ENCODE peak calls at places on chromosomes 13 and 19, in six cellular contexts. One of them, this sample, is unnamed.

GRCh38 chr19:33676999-33677665 is 55.4 kb downstream of the CHST8 start:
- DNase-seq in mucosa of descending colon: no peak
- DNase-seq in GM12865: no peak
- DNase-seq in brain microvascular endothelial cell: no peak
- DNase-seq in astrocyte: no peak
- DNase-seq in AG09309: no peak
- DNase-seq in this sample: no peak

GRCh38 chr13:72149701-72150100 is 282.7 kb upstream of the DACH1 start:
- DNase-seq in GM12865: no peak
- DNase-seq in astrocyte: no peak
- DNase-seq in mucosa of descending colon: no peak
- DNase-seq in brain microvascular endothelial cell: no peak
- DNase-seq in AG09309: no peak
- DNase-seq in this sample: no peak

GRCh38 chr13:107900775-107901174 is 314.6 kb downstream of the LIG4 start:
- DNase-seq in AG09309: no peak
- DNase-seq in brain microvascular endothelial cell: peak
- DNase-seq in GM12865: no peak
- DNase-seq in astrocyte: peak
- DNase-seq in mucosa of descending colon: no peak
- DNase-seq in this sample: no peak

GRCh38 chr19:7658219-7658686 is 10.6 kb upstream of the RETN start:
- DNase-seq in brain microvascular endothelial cell: no peak
- DNase-seq in astrocyte: no peak
- DNase-seq in AG09309: no peak
- DNase-seq in GM12865: peak
- DNase-seq in mucosa of descending colon: no peak
- DNase-seq in this sample: no peak

GRCh38 chr13:38970380-38971051 is 20.1 kb downstream of the STOML3 start:
- DNase-seq in brain microvascular endothelial cell: no peak
- DNase-seq in GM12865: no peak
- DNase-seq in astrocyte: no peak
- DNase-seq in AG09309: no peak
- DNase-seq in mucosa of descending colon: no peak
- DNase-seq in this sample: no peak

GRCh38 chr13:94416454-94417080 is 62.9 kb downstream of the DCT start:
- DNase-seq in mucosa of descending colon: no peak
- DNase-seq in astrocyte: peak
- DNase-seq in GM12865: peak
- DNase-seq in AG09309: no peak
- DNase-seq in brain microvascular endothelial cell: peak
- DNase-seq in this sample: peak

GRCh38 chr19:50427997-50428425 is 4.7 kb upstream of the MYBPC2 start:
- DNase-seq in astrocyte: peak
- DNase-seq in brain microvascular endothelial cell: peak
- DNase-seq in mucosa of descending colon: peak
- DNase-seq in AG09309: no peak
- DNase-seq in GM12865: peak
- DNase-seq in this sample: peak

GRCh38 chr19:13208964-13209796 is 59.0 kb downstream of the IER2 start:
- DNase-seq in brain microvascular endothelial cell: no peak
- DNase-seq in AG09309: no peak
- DNase-seq in astrocyte: no peak
- DNase-seq in GM12865: peak
- DNase-seq in mucosa of descending colon: no peak
- DNase-seq in this sample: no peak

GRCh38 chr19:40799558-40800338 is 757 bp downstream of the EGLN2 start:
- DNase-seq in GM12865: peak
- DNase-seq in mucosa of descending colon: peak
- DNase-seq in AG09309: no peak
- DNase-seq in brain microvascular endothelial cell: no peak
- DNase-seq in astrocyte: no peak
- DNase-seq in this sample: no peak

GRCh38 chr19:52778811-52779210 is 7.8 kb downstream of the ZNF600 start:
- DNase-seq in mucosa of descending colon: no peak
- DNase-seq in GM12865: peak
- DNase-seq in astrocyte: no peak
- DNase-seq in brain microvascular endothelial cell: peak
- DNase-seq in AG09309: no peak
- DNase-seq in this sample: no peak

GRCh38 chr13:74770361-74770760 is 636.2 kb upstream of the KLF12 start:
- DNase-seq in brain microvascular endothelial cell: peak
- DNase-seq in GM12865: no peak
- DNase-seq in AG09309: peak
- DNase-seq in astrocyte: peak
- DNase-seq in mucosa of descending colon: no peak
- DNase-seq in this sample: peak

GRCh38 chr13:73828811-73829210 is 305.4 kb downstream of the KLF12 start:
- DNase-seq in astrocyte: no peak
- DNase-seq in mucosa of descending colon: no peak
- DNase-seq in GM12865: no peak
- DNase-seq in brain microvascular endothelial cell: no peak
- DNase-seq in AG09309: no peak
- DNase-seq in this sample: no peak

GRCh38 chr19:30667227-30667626 is 295.0 kb downstream of the ZNF536 start:
- DNase-seq in GM12865: no peak
- DNase-seq in astrocyte: no peak
- DNase-seq in brain microvascular endothelial cell: no peak
- DNase-seq in mucosa of descending colon: no peak
- DNase-seq in AG09309: no peak
- DNase-seq in this sample: no peak

GRCh38 chr13:26460652-26461051 is 96.8 kb upstream of the WASF3 start:
- DNase-seq in brain microvascular endothelial cell: peak
- DNase-seq in AG09309: no peak
- DNase-seq in GM12865: no peak
- DNase-seq in mucosa of descending colon: peak
- DNase-seq in astrocyte: no peak
- DNase-seq in this sample: no peak

GRCh38 chr13:62320129-62320724 is 904.6 kb upstream of the PCDH20 start:
- DNase-seq in mucosa of descending colon: no peak
- DNase-seq in astrocyte: peak
- DNase-seq in GM12865: peak
- DNase-seq in AG09309: no peak
- DNase-seq in brain microvascular endothelial cell: peak
- DNase-seq in this sample: peak

GRCh38 chr13:32381539-32381938 is 46.4 kb downstream of the N4BP2L1 start:
- DNase-seq in astrocyte: peak
- DNase-seq in GM12865: peak
- DNase-seq in AG09309: no peak
- DNase-seq in brain microvascular endothelial cell: peak
- DNase-seq in mucosa of descending colon: peak
- DNase-seq in this sample: no peak

GRCh38 chr19:15155296-15155695 is 45.5 kb downstream of the NOTCH3 start:
- DNase-seq in brain microvascular endothelial cell: no peak
- DNase-seq in astrocyte: no peak
- DNase-seq in GM12865: no peak
- DNase-seq in mucosa of descending colon: no peak
- DNase-seq in AG09309: no peak
- DNase-seq in this sample: no peak

GRCh38 chr13:98315466-98315865 is 138.4 kb upstream of the RNF113B start:
- DNase-seq in astrocyte: peak
- DNase-seq in AG09309: no peak
- DNase-seq in GM12865: no peak
- DNase-seq in brain microvascular endothelial cell: peak
- DNase-seq in mucosa of descending colon: no peak
- DNase-seq in this sample: no peak

GRCh38 chr19:7488736-7489353 is at the start of gene PEX11G:
- DNase-seq in AG09309: no peak
- DNase-seq in GM12865: peak
- DNase-seq in astrocyte: peak
- DNase-seq in mucosa of descending colon: peak
- DNase-seq in brain microvascular endothelial cell: peak
- DNase-seq in this sample: peak

GRCh38 chr13:45074721-45075120 is 45.6 kb upstream of the GTF2F2 start:
- DNase-seq in mucosa of descending colon: no peak
- DNase-seq in AG09309: no peak
- DNase-seq in astrocyte: no peak
- DNase-seq in GM12865: no peak
- DNase-seq in brain microvascular endothelial cell: no peak
- DNase-seq in this sample: no peak

GRCh38 chr19:1214299-1214861 is 8.8 kb downstream of the STK11 start:
- DNase-seq in mucosa of descending colon: no peak
- DNase-seq in GM12865: no peak
- DNase-seq in brain microvascular endothelial cell: no peak
- DNase-seq in AG09309: no peak
- DNase-seq in astrocyte: no peak
- DNase-seq in this sample: no peak

GRCh38 chr13:29654807-29655547 is 59.5 kb upstream of the SLC7A1 start:
- DNase-seq in AG09309: peak
- DNase-seq in GM12865: no peak
- DNase-seq in brain microvascular endothelial cell: peak
- DNase-seq in mucosa of descending colon: no peak
- DNase-seq in astrocyte: peak
- DNase-seq in this sample: no peak

GRCh38 chr13:36163809-36164308 is 32.7 kb upstream of the DCLK1 start:
- DNase-seq in GM12865: no peak
- DNase-seq in brain microvascular endothelial cell: peak
- DNase-seq in AG09309: peak
- DNase-seq in mucosa of descending colon: peak
- DNase-seq in astrocyte: peak
- DNase-seq in this sample: peak

GRCh38 chr13:93628136-93628535 is 401.5 kb downstream of the GPC6 start:
- DNase-seq in mucosa of descending colon: no peak
- DNase-seq in brain microvascular endothelial cell: no peak
- DNase-seq in GM12865: no peak
- DNase-seq in astrocyte: no peak
- DNase-seq in AG09309: no peak
- DNase-seq in this sample: no peak

GRCh38 chr19:32165176-32165575 is 180.2 kb upstream of the ZNF507 start:
- DNase-seq in astrocyte: no peak
- DNase-seq in GM12865: no peak
- DNase-seq in AG09309: no peak
- DNase-seq in brain microvascular endothelial cell: no peak
- DNase-seq in mucosa of descending colon: no peak
- DNase-seq in this sample: no peak

GRCh38 chr13:93752506-93752905 is 525.9 kb downstream of the GPC6 start:
- DNase-seq in AG09309: no peak
- DNase-seq in GM12865: no peak
- DNase-seq in brain microvascular endothelial cell: no peak
- DNase-seq in astrocyte: no peak
- DNase-seq in mucosa of descending colon: no peak
- DNase-seq in this sample: no peak

DNA sequence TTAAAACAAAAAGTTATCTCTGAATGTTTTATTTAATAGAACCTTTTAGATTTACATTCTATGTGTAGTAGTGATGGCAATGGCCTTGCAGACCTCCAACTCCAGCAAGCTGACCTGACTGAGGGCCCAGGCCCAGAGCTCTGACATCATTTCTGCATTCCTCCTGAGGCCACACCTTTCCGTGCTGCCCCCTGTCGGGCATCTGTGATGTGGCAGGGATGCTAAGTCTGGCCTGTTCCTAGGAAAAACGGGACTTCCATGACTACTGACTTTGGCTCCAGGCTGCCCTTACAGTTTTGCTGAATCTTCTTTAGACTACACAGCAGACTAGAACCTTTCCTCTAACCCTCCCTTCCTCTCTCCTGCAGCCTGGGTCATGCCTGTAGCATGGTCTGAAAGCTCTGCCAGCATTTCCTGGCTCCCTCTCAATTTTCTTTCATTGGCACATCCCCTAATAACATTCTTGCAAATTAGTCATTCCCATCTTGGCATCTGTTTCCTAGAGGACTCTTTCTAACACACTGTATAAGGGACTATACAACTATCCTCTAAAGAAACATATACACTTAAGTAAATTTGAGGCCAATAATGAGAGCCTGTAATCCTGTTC is 249.0 kb downstream of the GPC5 start:
- DNase-seq in astrocyte: peak
- DNase-seq in mucosa of descending colon: peak
- DNase-seq in brain microvascular endothelial cell: no peak
- DNase-seq in AG09309: no peak
- DNase-seq in GM12865: peak
- DNase-seq in this sample: peak
- TF ChIP-seq CTCF in astrocyte: peak
- TF ChIP-seq CTCF in mucosa of descending colon: no peak
- TF ChIP-seq CTCF in brain microvascular endothelial cell: peak
- TF ChIP-seq CTCF in AG09309: peak
- TF ChIP-seq CTCF in GM12865: peak
- TF ChIP-seq CTCF in this sample: peak

DNA sequence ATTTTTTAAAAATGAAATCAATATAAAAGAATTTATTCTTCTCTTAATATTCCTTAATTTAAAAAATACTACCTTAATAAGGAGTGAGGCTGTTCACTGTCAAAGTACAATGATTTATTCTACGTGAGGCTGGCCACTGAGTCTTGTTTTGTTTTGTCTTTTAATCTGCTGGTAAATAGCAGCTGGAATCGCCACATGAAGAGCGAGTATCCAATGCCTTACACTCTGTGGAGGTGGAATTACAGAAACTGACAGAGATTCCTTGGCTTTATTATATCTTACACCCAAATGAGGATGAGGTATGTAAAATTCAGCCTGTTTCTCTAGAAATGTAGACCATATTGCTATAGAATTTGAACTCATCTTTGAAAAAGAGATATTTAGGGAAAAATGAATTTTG is 52.9 kb upstream of the AKAP11 start:
- DNase-seq in GM12865: no peak
- DNase-seq in astrocyte: no peak
- DNase-seq in brain microvascular endothelial cell: no peak
- DNase-seq in mucosa of descending colon: no peak
- DNase-seq in AG09309: no peak
- DNase-seq in this sample: no peak
- H3K4me3 ChIP-seq in GM12865: no peak
- H3K4me3 ChIP-seq in astrocyte: no peak
- H3K4me3 ChIP-seq in brain microvascular endothelial cell: no peak
- H3K4me3 ChIP-seq in mucosa of descending colon: no peak
- H3K4me3 ChIP-seq in AG09309: no peak
- H3K4me3 ChIP-seq in this sample: no peak

GRCh38 chr19:55676384-55676783 is 1.4 kb downstream of the EPN1 start:
- DNase-seq in mucosa of descending colon: no peak
- DNase-seq in brain microvascular endothelial cell: no peak
- DNase-seq in GM12865: no peak
- DNase-seq in astrocyte: no peak
- DNase-seq in AG09309: no peak
- DNase-seq in this sample: no peak
- TF ChIP-seq CTCF in mucosa of descending colon: no peak
- TF ChIP-seq CTCF in brain microvascular endothelial cell: no peak
- TF ChIP-seq CTCF in GM12865: no peak
- TF ChIP-seq CTCF in astrocyte: no peak
- TF ChIP-seq CTCF in AG09309: no peak
- TF ChIP-seq CTCF in this sample: no peak

DNA sequence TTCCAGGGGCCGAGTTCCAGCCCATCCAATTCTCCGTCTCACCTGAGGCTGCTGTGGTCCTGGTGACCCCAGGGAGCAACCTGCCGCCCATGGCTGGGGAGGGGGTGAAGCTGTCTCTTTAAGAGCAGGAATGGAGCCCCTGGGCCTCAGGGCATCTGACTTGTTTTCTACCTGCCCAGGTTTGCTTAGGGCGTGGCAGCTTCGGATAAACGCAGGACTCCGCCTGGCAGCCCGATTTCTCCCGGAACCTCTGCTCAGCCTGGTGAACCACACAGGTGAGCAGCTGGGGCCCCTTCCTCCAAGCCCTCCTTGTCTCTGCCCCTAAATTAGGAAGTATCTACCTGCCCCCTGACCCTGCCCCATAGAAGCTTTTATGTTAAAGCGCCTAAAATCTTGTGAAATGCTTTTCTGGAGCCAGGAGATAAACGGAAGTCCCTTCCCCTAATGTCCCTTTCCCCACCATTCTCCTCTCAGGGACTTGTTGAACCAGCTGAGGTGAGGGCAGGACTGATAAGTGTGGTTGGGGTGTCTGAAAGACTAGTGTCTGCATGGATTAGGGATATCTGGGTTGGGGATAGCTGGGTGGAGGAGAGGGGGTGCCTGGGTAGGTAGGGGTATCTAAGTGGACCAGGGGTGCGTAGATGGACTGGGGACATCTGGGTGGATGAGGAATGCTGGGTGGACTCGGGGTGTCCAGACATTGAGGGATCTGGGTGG is 620 bp downstream of the FXYD3 start:
- DNase-seq in AG09309: no peak
- DNase-seq in GM12865: no peak
- DNase-seq in brain microvascular endothelial cell: no peak
- DNase-seq in astrocyte: no peak
- DNase-seq in mucosa of descending colon: peak
- DNase-seq in this sample: no peak
- H3K4me3 ChIP-seq in AG09309: no peak
- H3K4me3 ChIP-seq in GM12865: no peak
- H3K4me3 ChIP-seq in brain microvascular endothelial cell: no peak
- H3K4me3 ChIP-seq in astrocyte: no peak
- H3K4me3 ChIP-seq in mucosa of descending colon: peak
- H3K4me3 ChIP-seq in this sample: no peak